ENCODE peak calls at places on chromosomes 7 and 10, in five cellular contexts. S is heart left ventricle; C is mucosa of descending colon; J is CD8-positive, alpha-beta memory T cell; F is CD4-positive, alpha-beta memory T cell. B is an unnamed sample. For H3K4me1, H3K36me3 and H3K9me3, the result is how much of the 10 kb centered on the place peaks cover.

GRCh38 chr10:97154789-97155188 is 31.0 kb downstream of the SLIT1 start:
- DNase-seq in S (no peak), C (no peak), J (no peak), F (no peak), B (peak)

GRCh38 chr10:60572511-60573194 is 183.0 kb upstream of the ANK3 start:
- DNase-seq in S (peak), C (no peak), J (no peak), F (no peak), B (peak)

GRCh38 chr7:146054909-146055308 is 61.7 kb upstream of the CNTNAP2 start:
- DNase-seq in S (no peak), C (no peak), J (no peak), F (no peak), B (no peak)

GRCh38 chr10:103668351-103669242 is 175.1 kb downstream of the NEURL1 start:
- DNase-seq in S (peak), C (peak), J (no peak), F (no peak), B (peak)

GRCh38 chr7:32588657-32589056 is 93.4 kb downstream of the AVL9 start:
- DNase-seq in S (no peak), C (no peak), J (no peak), F (no peak), B (no peak)

GRCh38 chr7:47685712-47686376 is 103.9 kb upstream of the TNS3 start:
- DNase-seq in S (no peak), C (no peak), J (no peak), F (no peak), B (no peak)

GRCh38 chr10:88195841-88196240 is 332.4 kb downstream of the PTEN start:
- DNase-seq in S (no peak), C (no peak), J (no peak), F (no peak), B (no peak)

GRCh38 chr7:55160539-55160938 is 141.7 kb downstream of the EGFR start:
- DNase-seq in S (no peak), C (no peak), J (no peak), F (no peak), B (no peak)

GRCh38 chr7:132137681-132138080 is 438.6 kb downstream of the PLXNA4 start:
- DNase-seq in S (no peak), C (no peak), J (no peak), F (no peak), B (no peak)

GRCh38 chr10:31133628-31134302 is 102.1 kb upstream of the ZNF438 start:
- DNase-seq in S (peak), C (peak), J (peak), F (peak), B (peak)

GRCh38 chr7:2403718-2404648 is 572 bp downstream of the CHST12 start:
- DNase-seq in S (peak), C (peak), J (no peak), F (no peak), B (peak)

GRCh38 chr10:22280078-22280477 is 36.1 kb upstream of the COMMD3 start:
- DNase-seq in S (no peak), C (no peak), J (no peak), F (no peak), B (no peak)

GRCh38 chr10:95391164-95391563 is 100.4 kb upstream of the PDLIM1 start:
- DNase-seq in S (no peak), C (no peak), J (no peak), F (no peak), B (no peak)
- H3K4me1 ChIP-seq in S (half or more), C (under half), J (under half), F (under half), B (under half)

GRCh38 chr10:125104559-125104958 is 55.8 kb downstream of the CTBP2 start:
- DNase-seq in S (no peak), C (no peak), J (no peak), F (no peak), B (no peak)

GRCh38 chr10:125102216-125102615 is 58.1 kb downstream of the CTBP2 start:
- DNase-seq in S (no peak), C (no peak), J (no peak), F (no peak), B (no peak)

GRCh38 chr10:125102821-125103220 is 57.5 kb downstream of the CTBP2 start:
- DNase-seq in S (no peak), C (no peak), J (no peak), F (no peak), B (no peak)

GRCh38 chr10:125105155-125105554 is 55.2 kb downstream of the CTBP2 start:
- DNase-seq in S (no peak), C (no peak), J (no peak), F (no peak), B (no peak)

DNA sequence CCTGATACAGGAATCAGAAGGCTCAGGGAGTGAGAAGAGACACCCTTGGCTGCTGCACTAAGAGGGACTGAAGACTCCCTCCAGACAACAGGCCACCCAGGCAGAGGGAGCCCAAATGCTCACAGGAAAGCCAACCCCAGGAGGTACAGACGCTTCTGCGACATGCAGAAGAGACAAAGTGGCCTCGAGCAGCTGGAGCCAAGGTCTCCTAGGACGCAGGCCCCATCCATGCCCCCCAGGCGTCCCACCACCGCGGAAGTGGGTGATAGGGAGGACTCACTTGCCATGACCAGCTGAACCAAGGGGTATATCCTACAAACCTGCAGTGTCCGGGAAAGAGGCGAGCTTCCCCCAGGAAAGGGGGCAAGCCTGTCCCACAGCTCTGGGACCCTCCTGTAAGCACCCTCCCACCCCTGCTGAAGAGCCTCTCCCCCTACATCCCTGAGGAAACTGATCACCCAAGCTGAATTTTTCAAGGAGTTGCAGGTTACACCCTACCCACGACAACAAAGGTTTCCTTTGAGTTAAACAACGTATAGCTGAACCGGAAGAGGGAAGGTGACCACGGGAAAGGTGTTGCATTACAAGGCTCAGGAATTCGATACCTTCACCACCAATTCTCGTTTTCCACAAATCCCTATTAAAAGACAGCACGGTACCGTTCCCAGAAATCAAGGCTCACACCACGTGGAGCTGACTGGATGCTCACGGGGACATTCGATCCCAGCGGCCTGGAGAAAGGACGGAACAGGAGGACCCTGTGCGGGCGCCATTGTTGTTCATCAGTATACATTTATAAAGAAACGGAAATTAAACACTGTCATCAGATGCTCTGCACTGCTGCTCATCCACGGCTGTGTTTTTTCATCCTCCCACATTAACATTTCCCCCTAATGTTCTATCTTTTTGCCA is 56.6 kb downstream of the CTBP2 start:
- DNase-seq in S (no peak), C (no peak), J (no peak), F (no peak), B (no peak)
- H3K36me3 ChIP-seq in S (under half), C (under half), J (under half), F (under half), B (under half)

DNA sequence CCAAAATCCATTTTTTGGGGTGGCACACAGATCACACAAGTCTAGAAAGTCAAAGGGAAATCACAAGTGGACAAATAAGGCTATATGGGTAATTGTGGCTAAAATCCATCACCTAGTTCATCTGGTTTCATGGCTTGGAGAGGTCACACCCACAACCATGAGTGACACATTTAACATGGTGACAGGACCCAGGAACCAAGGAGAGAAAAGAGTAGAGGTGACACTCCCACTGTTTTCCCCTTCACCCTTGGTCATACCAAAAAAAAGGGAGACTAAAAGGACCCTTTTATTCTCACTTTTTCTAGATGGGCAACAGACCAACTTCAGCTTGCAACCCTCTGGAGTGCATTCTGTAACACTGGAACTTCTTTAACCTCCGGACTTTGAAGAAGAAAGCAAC is 46.2 kb upstream of the ZNF107 start:
- DNase-seq in S (no peak), C (no peak), J (no peak), F (no peak), B (no peak)
- H3K9me3 ChIP-seq in S (under half), C (under half), J (under half), F (under half), B (under half)

DNA sequence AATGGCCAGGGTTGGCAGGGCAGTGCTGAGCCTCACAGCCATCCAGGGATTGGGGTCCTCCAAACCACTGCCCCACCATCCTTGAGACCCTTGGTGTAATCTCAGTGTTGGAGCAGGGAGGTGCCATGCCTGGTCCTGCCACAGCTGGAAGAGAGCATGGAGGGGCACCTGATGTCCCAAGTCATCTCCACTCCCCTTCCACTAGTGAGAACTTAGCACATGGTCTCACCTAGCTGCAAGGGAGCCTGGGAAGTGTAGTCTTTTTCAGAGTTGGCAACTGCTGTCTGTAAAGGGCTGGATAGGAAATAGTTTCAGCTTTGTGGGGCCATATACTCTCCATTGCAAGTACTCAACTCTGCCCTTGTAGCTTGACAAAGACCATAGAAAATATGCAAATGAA is 238.7 kb downstream of the RPS24 start:
- DNase-seq in S (no peak), C (no peak), J (no peak), F (no peak), B (no peak)
- H3K4me1 ChIP-seq in S (under half), C (under half), J (under half), F (under half), B (under half)

GRCh38 chr10:102614888-102615287 is 29.4 kb upstream of the TRIM8 start:
- DNase-seq in S (no peak), C (no peak), J (no peak), F (no peak), B (no peak)
- H3K36me3 ChIP-seq in S (under half), C (under half), J (under half), F (under half), B (under half)

DNA sequence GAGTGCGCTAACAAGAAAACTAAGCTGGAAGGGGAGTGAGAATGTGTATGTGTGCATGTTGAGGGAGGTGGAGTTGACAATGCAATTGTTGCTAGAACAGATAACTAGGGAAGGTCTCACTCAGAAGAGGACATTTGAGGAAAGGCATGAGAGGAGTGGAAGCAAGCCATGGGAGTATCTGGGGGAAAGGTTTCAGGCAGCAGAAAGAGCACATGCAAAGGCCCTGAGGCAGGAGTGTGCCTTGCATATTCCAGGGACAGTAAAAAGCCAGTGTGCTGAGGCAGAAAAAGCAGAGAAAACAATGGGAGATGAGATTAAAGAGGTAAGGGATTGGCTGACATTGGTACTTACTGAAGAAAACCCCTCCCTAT is 149.6 kb upstream of the ADO start:
- DNase-seq in S (no peak), C (no peak), J (no peak), F (no peak), B (no peak)
- H3K9me3 ChIP-seq in S (under half), C (under half), J (under half), F (under half), B (under half)